ENCODE peak calls at places on chromosome 5, in six cellular contexts. K is AG04449; A is stimulated activated CD4-positive, alpha-beta T cell treated with anti-CD3 and anti-CD28 coated beads, Interleukin-1b, Interleukin-23, amount 100 ng/mL, for 1 hour; F is substantia nigra; L is stimulated activated effector memory CD8-positive, alpha-beta T cell treated with anti-CD3 and anti-CD28 coated beads, Interleukin-12 subunit alpha, Interleukin-12 subunit beta, amount 100 ng/mL, for 72 hours; R is HTR-8/SVneo. O is an unnamed sample.

GRCh38 chr5:177304392-177305119 is 957 bp downstream of the PRELID1 start:
- DNase-seq in F (no peak), L (no peak), R (no peak), K (no peak), A (no peak), O (no peak)

GRCh38 chr5:91212336-91213092 is 170.6 kb downstream of the ARRDC3 start:
- DNase-seq in R (peak), K (peak), L (no peak), F (no peak), A (no peak), O (no peak)

GRCh38 chr5:18314192-18314778 is 680.0 kb downstream of the TAF11L14 start:
- DNase-seq in K (no peak), L (no peak), A (no peak), F (no peak), R (peak), O (no peak)

GRCh38 chr5:147085409-147085808 is 149.4 kb upstream of the STK32A start:
- DNase-seq in A (no peak), R (no peak), L (no peak), K (no peak), F (no peak), O (no peak)

GRCh38 chr5:32814620-32815019 is 103.5 kb downstream of the NPR3 start:
- DNase-seq in L (no peak), F (no peak), A (no peak), K (peak), R (no peak), O (no peak)

GRCh38 chr5:171874210-171874609 is 88.6 kb downstream of the SMIM23 start:
- DNase-seq in K (peak), L (no peak), R (no peak), A (no peak), F (no peak), O (no peak)

GRCh38 chr5:87147441-87147840 is 120.2 kb upstream of the RASA1 start:
- DNase-seq in R (no peak), A (no peak), K (no peak), F (no peak), L (no peak), O (no peak)

GRCh38 chr5:102867999-102868662 is 113.0 kb downstream of the PAM start:
- DNase-seq in F (no peak), A (no peak), L (no peak), K (no peak), R (no peak), O (no peak)

GRCh38 chr5:58786035-58786434 is 203.2 kb downstream of the RAB3C start:
- DNase-seq in R (no peak), K (no peak), F (no peak), A (no peak), L (no peak), O (no peak)